ENCODE peak calls at places on chromosomes 1 and 21, in four cellular contexts. One of them, this sample, is unnamed.

GRCh38 chr1:107804134-107804533 is 160.8 kb downstream of the VAV3 start:
- DNase-seq in NCI-H2081: no peak
- DNase-seq in stimulated activated CD4-positive, alpha-beta T cell treated with anti-CD3 and anti-CD28 coated beads, Interleukin-12 subunit alpha, Interleukin-12 subunit beta, amount 100 ng/mL, for 4 hours: no peak
- DNase-seq in Right ventricle myocardium superior: no peak
- DNase-seq in this sample: no peak

GRCh38 chr21:39681845-39682244 is 63.1 kb upstream of the IGSF5 start:
- DNase-seq in NCI-H2081: no peak
- DNase-seq in Right ventricle myocardium superior: no peak
- DNase-seq in stimulated activated CD4-positive, alpha-beta T cell treated with anti-CD3 and anti-CD28 coated beads, Interleukin-12 subunit alpha, Interleukin-12 subunit beta, amount 100 ng/mL, for 4 hours: no peak
- DNase-seq in this sample: peak

GRCh38 chr1:116373451-116374339 is 651 bp downstream of the ATP1A1 start:
- DNase-seq in Right ventricle myocardium superior: peak
- DNase-seq in NCI-H2081: peak
- DNase-seq in stimulated activated CD4-positive, alpha-beta T cell treated with anti-CD3 and anti-CD28 coated beads, Interleukin-12 subunit alpha, Interleukin-12 subunit beta, amount 100 ng/mL, for 4 hours: peak
- DNase-seq in this sample: peak

GRCh38 chr21:45947296-45947695 is 34.3 kb upstream of the COL6A1 start:
- DNase-seq in Right ventricle myocardium superior: peak
- DNase-seq in stimulated activated CD4-positive, alpha-beta T cell treated with anti-CD3 and anti-CD28 coated beads, Interleukin-12 subunit alpha, Interleukin-12 subunit beta, amount 100 ng/mL, for 4 hours: no peak
- DNase-seq in NCI-H2081: no peak
- DNase-seq in this sample: no peak

GRCh38 chr21:46078322-46078981 is 19.5 kb upstream of the COL6A2 start:
- DNase-seq in stimulated activated CD4-positive, alpha-beta T cell treated with anti-CD3 and anti-CD28 coated beads, Interleukin-12 subunit alpha, Interleukin-12 subunit beta, amount 100 ng/mL, for 4 hours: no peak
- DNase-seq in Right ventricle myocardium superior: peak
- DNase-seq in NCI-H2081: no peak
- DNase-seq in this sample: no peak

GRCh38 chr1:200409203-200409760 is 554 bp downstream of the ZNF281 start:
- DNase-seq in NCI-H2081: no peak
- DNase-seq in stimulated activated CD4-positive, alpha-beta T cell treated with anti-CD3 and anti-CD28 coated beads, Interleukin-12 subunit alpha, Interleukin-12 subunit beta, amount 100 ng/mL, for 4 hours: peak
- DNase-seq in Right ventricle myocardium superior: peak
- DNase-seq in this sample: peak

GRCh38 chr1:232474821-232475220 is 155.1 kb downstream of the SIPA1L2 start:
- DNase-seq in stimulated activated CD4-positive, alpha-beta T cell treated with anti-CD3 and anti-CD28 coated beads, Interleukin-12 subunit alpha, Interleukin-12 subunit beta, amount 100 ng/mL, for 4 hours: no peak
- DNase-seq in NCI-H2081: no peak
- DNase-seq in Right ventricle myocardium superior: no peak
- DNase-seq in this sample: no peak

GRCh38 chr21:43190544-43191340 is 21.9 kb downstream of the CRYAA start:
- DNase-seq in NCI-H2081: no peak
- DNase-seq in stimulated activated CD4-positive, alpha-beta T cell treated with anti-CD3 and anti-CD28 coated beads, Interleukin-12 subunit alpha, Interleukin-12 subunit beta, amount 100 ng/mL, for 4 hours: no peak
- DNase-seq in Right ventricle myocardium superior: peak
- DNase-seq in this sample: no peak

GRCh38 chr21:45950740-45951515 is 30.6 kb upstream of the COL6A1 start:
- DNase-seq in Right ventricle myocardium superior: peak
- DNase-seq in NCI-H2081: peak
- DNase-seq in stimulated activated CD4-positive, alpha-beta T cell treated with anti-CD3 and anti-CD28 coated beads, Interleukin-12 subunit alpha, Interleukin-12 subunit beta, amount 100 ng/mL, for 4 hours: no peak
- DNase-seq in this sample: peak

GRCh38 chr1:111769517-111770146 is 13.9 kb downstream of the DDX20 start:
- DNase-seq in Right ventricle myocardium superior: no peak
- DNase-seq in NCI-H2081: peak
- DNase-seq in stimulated activated CD4-positive, alpha-beta T cell treated with anti-CD3 and anti-CD28 coated beads, Interleukin-12 subunit alpha, Interleukin-12 subunit beta, amount 100 ng/mL, for 4 hours: no peak
- DNase-seq in this sample: peak

GRCh38 chr1:75265792-75266191 is 131.6 kb downstream of the LHX8 start:
- DNase-seq in Right ventricle myocardium superior: no peak
- DNase-seq in NCI-H2081: peak
- DNase-seq in stimulated activated CD4-positive, alpha-beta T cell treated with anti-CD3 and anti-CD28 coated beads, Interleukin-12 subunit alpha, Interleukin-12 subunit beta, amount 100 ng/mL, for 4 hours: no peak
- DNase-seq in this sample: peak

GRCh38 chr1:96048572-96048971 is 673.0 kb upstream of the PTBP2 start:
- DNase-seq in NCI-H2081: no peak
- DNase-seq in stimulated activated CD4-positive, alpha-beta T cell treated with anti-CD3 and anti-CD28 coated beads, Interleukin-12 subunit alpha, Interleukin-12 subunit beta, amount 100 ng/mL, for 4 hours: no peak
- DNase-seq in Right ventricle myocardium superior: no peak
- DNase-seq in this sample: no peak

GRCh38 chr1:247746391-247746935 is 1.5 kb downstream of the OR14A2 start:
- DNase-seq in stimulated activated CD4-positive, alpha-beta T cell treated with anti-CD3 and anti-CD28 coated beads, Interleukin-12 subunit alpha, Interleukin-12 subunit beta, amount 100 ng/mL, for 4 hours: no peak
- DNase-seq in Right ventricle myocardium superior: no peak
- DNase-seq in NCI-H2081: no peak
- DNase-seq in this sample: no peak

GRCh38 chr21:36861924-36862323 is 104.5 kb downstream of the HLCS start:
- DNase-seq in Right ventricle myocardium superior: no peak
- DNase-seq in NCI-H2081: no peak
- DNase-seq in stimulated activated CD4-positive, alpha-beta T cell treated with anti-CD3 and anti-CD28 coated beads, Interleukin-12 subunit alpha, Interleukin-12 subunit beta, amount 100 ng/mL, for 4 hours: no peak
- DNase-seq in this sample: no peak

GRCh38 chr1:227756172-227756959 is 21.1 kb downstream of the SNAP47 start:
- DNase-seq in Right ventricle myocardium superior: no peak
- DNase-seq in NCI-H2081: no peak
- DNase-seq in stimulated activated CD4-positive, alpha-beta T cell treated with anti-CD3 and anti-CD28 coated beads, Interleukin-12 subunit alpha, Interleukin-12 subunit beta, amount 100 ng/mL, for 4 hours: no peak
- DNase-seq in this sample: no peak

GRCh38 chr21:38930065-38930464 is 124.3 kb downstream of the ETS2 start:
- DNase-seq in stimulated activated CD4-positive, alpha-beta T cell treated with anti-CD3 and anti-CD28 coated beads, Interleukin-12 subunit alpha, Interleukin-12 subunit beta, amount 100 ng/mL, for 4 hours: no peak
- DNase-seq in Right ventricle myocardium superior: no peak
- DNase-seq in NCI-H2081: no peak
- DNase-seq in this sample: no peak

GRCh38 chr21:34190576-34191301 is 117.4 kb downstream of the MRPS6 start:
- DNase-seq in stimulated activated CD4-positive, alpha-beta T cell treated with anti-CD3 and anti-CD28 coated beads, Interleukin-12 subunit alpha, Interleukin-12 subunit beta, amount 100 ng/mL, for 4 hours: no peak
- DNase-seq in NCI-H2081: no peak
- DNase-seq in Right ventricle myocardium superior: no peak
- DNase-seq in this sample: no peak

GRCh38 chr1:220786337-220787068 is at the start of gene MTARC1:
- DNase-seq in NCI-H2081: peak
- DNase-seq in stimulated activated CD4-positive, alpha-beta T cell treated with anti-CD3 and anti-CD28 coated beads, Interleukin-12 subunit alpha, Interleukin-12 subunit beta, amount 100 ng/mL, for 4 hours: no peak
- DNase-seq in Right ventricle myocardium superior: peak
- DNase-seq in this sample: peak